ENCODE peak calls at places on chromosomes 5 and 9, in ten cellular contexts. W is amniotic stem cell; F is IMR-90; K is type B pancreatic cell; R is endothelial cell; E is Caki2; N is hypothalamus; X is effector memory CD8-positive, alpha-beta T cell; J is caudate nucleus; Q is amniotic epithelial cell. Z is an unnamed sample.
A peak's percentile ranks its signal among the peaks of the same experiment; 100 is the strongest.

GRCh38 chr5:102421647-102422046 is 77.2 kb downstream of the SLCO6A1 start:
- DNase-seq in F (no peak), R (no peak), E (peak; percentile 1), W (no peak), K (no peak), N (no peak), Q (no peak), J (no peak), X (no peak), Z (no peak)

GRCh38 chr9:101791938-101792337 is 53.5 kb upstream of the GRIN3A start:
- DNase-seq in F (no peak), K (no peak), E (peak; percentile 26), X (no peak), R (peak; percentile 77), J (no peak), W (no peak), Q (peak; percentile 0), N (no peak), Z (no peak)

GRCh38 chr9:91886433-91887031 is 63.5 kb downstream of the ROR2 start:
- DNase-seq in N (no peak), J (no peak), K (no peak), Q (no peak), W (no peak), R (no peak), X (no peak), E (no peak), F (no peak), Z (no peak)

GRCh38 chr9:87381050-87381711 is 116.5 kb upstream of the DAPK1 start:
- DNase-seq in W (peak; percentile 45), X (no peak), E (no peak), N (no peak), R (no peak), J (no peak), K (no peak), Q (peak; percentile 99), F (peak; percentile 18), Z (no peak)

GRCh38 chr5:144187699-144188294 is 17.1 kb downstream of the KCTD16 start:
- DNase-seq in X (peak; percentile 79), F (peak; percentile 99), Q (peak; percentile 100), R (no peak), K (no peak), J (no peak), E (peak; percentile 81), W (peak; percentile 84), N (no peak), Z (no peak)

GRCh38 chr5:134240421-134240962 is 14.6 kb upstream of the PPP2CA start:
- DNase-seq in J (no peak), K (no peak), F (peak; percentile 90), N (no peak), X (no peak), R (no peak), W (no peak), Q (peak; percentile 62), E (peak; percentile 7), Z (no peak)

GRCh38 chr9:134766587-134766986 is 114.0 kb upstream of the FCN2 start:
- DNase-seq in E (no peak), F (no peak), Q (no peak), J (no peak), X (no peak), R (no peak), K (no peak), N (no peak), W (no peak), Z (no peak)

GRCh38 chr9:71721786-71722295 is 46.5 kb downstream of the CEMIP2 start:
- DNase-seq in F (peak; percentile 59), W (no peak), X (no peak), N (no peak), R (no peak), K (no peak), J (no peak), E (no peak), Q (peak; percentile 12), Z (no peak)

GRCh38 chr5:40578501-40579451 is 100.9 kb upstream of the PTGER4 start:
- DNase-seq in W (no peak), J (no peak), X (no peak), E (no peak), F (peak; percentile 46), K (no peak), N (no peak), Q (no peak), R (no peak), Z (no peak)

GRCh38 chr5:141855265-141856029 is 22.8 kb downstream of the PCDH1 start:
- DNase-seq in J (peak; percentile 23), W (no peak), K (no peak), R (no peak), X (no peak), N (no peak), F (no peak), E (no peak), Q (no peak), Z (peak; percentile 87)

GRCh38 chr9:19649672-19650071 is 139.2 kb downstream of the SLC24A2 start:
- DNase-seq in X (no peak), W (no peak), Q (no peak), R (no peak), J (no peak), E (no peak), K (no peak), F (no peak), N (no peak), Z (no peak)

GRCh38 chr5:93503598-93504067 is 77.4 kb downstream of the NR2F1-AS1 start:
- DNase-seq in K (no peak), W (peak; percentile 55), F (peak; percentile 97), X (no peak), E (no peak), Q (peak; percentile 99), R (no peak), N (no peak), J (no peak), Z (no peak)

GRCh38 chr9:71743217-71743705 is 25.1 kb downstream of the CEMIP2 start:
- DNase-seq in W (no peak), Q (no peak), F (peak; percentile 52), E (peak; percentile 36), N (no peak), J (no peak), K (no peak), R (no peak), X (no peak), Z (no peak)

GRCh38 chr5:103562084-103562452 is 521 bp downstream of the NUDT12 start:
- DNase-seq in J (no peak), W (no peak), R (no peak), F (no peak), X (no peak), E (peak; percentile 5), K (no peak), Q (no peak), N (no peak), Z (no peak)

GRCh38 chr5:96007051-96007450 is 45.4 kb upstream of the ELL2 start:
- DNase-seq in X (no peak), F (no peak), E (no peak), K (no peak), R (no peak), N (no peak), Q (no peak), W (no peak), J (no peak), Z (no peak)

GRCh38 chr9:105681724-105682123 is 12.6 kb upstream of the TMEM38B start:
- DNase-seq in J (no peak), N (no peak), Q (peak; percentile 83), K (no peak), X (no peak), R (no peak), W (peak; percentile 18), F (peak; percentile 86), E (peak; percentile 12), Z (no peak)

GRCh38 chr9:104856413-104856941 is 71.5 kb downstream of the ABCA1 start:
- DNase-seq in F (peak; percentile 38), J (no peak), R (no peak), Q (no peak), N (no peak), W (no peak), E (no peak), X (no peak), K (no peak), Z (no peak)

GRCh38 chr5:96001262-96001661 is 39.6 kb upstream of the ELL2 start:
- DNase-seq in E (no peak), F (peak; percentile 43), R (no peak), Q (no peak), J (no peak), K (no peak), X (no peak), W (no peak), N (no peak), Z (no peak)

GRCh38 chr9:99282406-99282805 is 60.3 kb downstream of the SEC61B start:
- DNase-seq in F (no peak), J (no peak), K (no peak), N (no peak), Q (no peak), X (no peak), E (no peak), W (no peak), R (no peak), Z (no peak)

GRCh38 chr5:146620663-146621051 is 104.7 kb upstream of the GPR151 start:
- DNase-seq in J (no peak), R (no peak), N (no peak), F (no peak), K (no peak), X (no peak), W (no peak), E (no peak), Q (no peak), Z (no peak)

GRCh38 chr5:170603578-170604565 is 100.1 kb downstream of the KCNIP1 start:
- DNase-seq in J (no peak), W (no peak), F (peak; percentile 6), Q (peak; percentile 21), X (no peak), K (no peak), N (peak; percentile 8), R (peak; percentile 82), E (peak; percentile 49), Z (no peak)

GRCh38 chr9:133683494-133684460 is 47.6 kb downstream of the DBH start:
- DNase-seq in W (no peak), F (peak; percentile 4), Q (no peak), N (no peak), R (peak; percentile 40), E (no peak), X (peak; percentile 71), J (no peak), K (no peak), Z (no peak)

GRCh38 chr9:4887556-4887955 is 94.8 kb downstream of the RCL1 start:
- DNase-seq in E (no peak), R (no peak), F (peak; percentile 65), J (no peak), Q (no peak), X (no peak), N (no peak), W (no peak), K (no peak), Z (peak; percentile 16)

GRCh38 chr5:133410335-133410828 is 202.0 kb downstream of the FSTL4 start:
- DNase-seq in F (no peak), R (no peak), K (no peak), X (no peak), Q (no peak), E (no peak), W (no peak), J (no peak), N (no peak), Z (no peak)

GRCh38 chr5:160434022-160434531 is 12.4 kb downstream of the PTTG1 start:
- DNase-seq in N (no peak), F (no peak), W (no peak), K (peak; percentile 81), Q (peak; percentile 51), E (peak; percentile 98), X (no peak), R (no peak), J (peak; percentile 28), Z (no peak)

GRCh38 chr9:15641301-15641700 is 88.5 kb downstream of the CCDC171 start:
- DNase-seq in X (no peak), E (no peak), J (no peak), N (no peak), R (no peak), K (no peak), W (no peak), Q (no peak), F (no peak), Z (no peak)

GRCh38 chr5:58060971-58061370 is 398.9 kb downstream of the PLK2 start:
- DNase-seq in Q (peak; percentile 89), R (no peak), X (no peak), E (no peak), J (no peak), W (no peak), N (no peak), K (no peak), F (peak; percentile 78), Z (no peak)

Z was measured in frontal cortex.